ENCODE peak calls at places on chromosome 16, in nine cellular contexts. P is H1; K is CD8-positive, alpha-beta T cell; S is thyroid gland; O is adrenal gland; C is neural progenitor cell; Y is Panc1; I is heart right ventricle; E is CD4-positive, alpha-beta T cell. J is an unnamed sample. For H3K27me3 and H3K9me3, the result is how much of the 10 kb centered on the place peaks cover.

GRCh38 chr16:3220839-3221238 is 14.1 kb downstream of the ZNF200 start:
- DNase-seq in P (no peak), K (no peak), S (no peak), O (no peak), C (no peak), Y (no peak), I (no peak), E (no peak), J (no peak)

GRCh38 chr16:70295634-70296033 is 3.4 kb upstream of the DDX19B start:
- DNase-seq in P (no peak), K (no peak), S (no peak), O (no peak), C (no peak), Y (no peak), I (no peak), E (no peak), J (no peak)

GRCh38 chr16:66409156-66409555 is 17.9 kb upstream of the BEAN1 start:
- DNase-seq in P (no peak), K (no peak), S (no peak), O (no peak), C (no peak), Y (no peak), I (no peak), E (no peak), J (no peak)

GRCh38 chr16:71916397-71916920 is 21.1 kb downstream of the IST1 start:
- DNase-seq in P (no peak), K (no peak), S (no peak), O (peak), C (no peak), Y (no peak), I (no peak), E (no peak), J (no peak)

GRCh38 chr16:60642956-60643355 is 1393.3 kb downstream of the CDH8 start:
- DNase-seq in P (no peak), K (no peak), S (no peak), O (no peak), C (no peak), Y (no peak), I (no peak), E (no peak), J (no peak)

GRCh38 chr16:88634994-88635670 is 3.2 kb upstream of the IL17C start:
- DNase-seq in P (no peak), K (no peak), S (no peak), O (no peak), C (no peak), Y (no peak), I (no peak), E (no peak), J (no peak)

GRCh38 chr16:78987676-78988075 is 612.9 kb downstream of the MAF start:
- DNase-seq in P (no peak), K (no peak), S (no peak), O (no peak), C (no peak), Y (no peak), I (no peak), E (no peak), J (no peak)

GRCh38 chr16:48081656-48082055 is 74.1 kb downstream of the ABCC12 start:
- DNase-seq in P (no peak), K (no peak), S (no peak), O (peak), C (no peak), Y (peak), I (no peak), E (no peak), J (no peak)

GRCh38 chr16:12459401-12459791 is 344.3 kb downstream of the CPPED1 start:
- DNase-seq in P (no peak), K (no peak), S (no peak), O (peak), C (no peak), Y (no peak), I (peak), E (no peak), J (no peak)

GRCh38 chr16:84068041-84068440 is 25.4 kb upstream of the SLC38A8 start:
- DNase-seq in P (no peak), K (no peak), S (no peak), O (no peak), C (no peak), Y (no peak), I (no peak), E (no peak), J (no peak)

GRCh38 chr16:82991435-82991834 is 364.7 kb downstream of the CDH13 start:
- DNase-seq in P (no peak), K (no peak), S (no peak), O (no peak), C (no peak), Y (no peak), I (no peak), E (no peak), J (no peak)

GRCh38 chr16:15502041-15502725 is 67.8 kb downstream of the BMERB1 start:
- DNase-seq in P (no peak), K (no peak), S (no peak), O (no peak), C (no peak), Y (peak), I (no peak), E (no peak), J (peak)

GRCh38 chr16:79954920-79955705 is 354.6 kb upstream of the MAF start:
- DNase-seq in P (no peak), K (no peak), S (no peak), O (no peak), C (no peak), Y (no peak), I (no peak), E (no peak), J (no peak)

GRCh38 chr16:67006930-67007658 is 18.7 kb downstream of the CES4A start:
- DNase-seq in P (no peak), K (no peak), S (peak), O (no peak), C (no peak), Y (no peak), I (no peak), E (no peak), J (no peak)

GRCh38 chr16:69501956-69502457 is 63.8 kb upstream of the NFAT5 start:
- DNase-seq in P (no peak), K (no peak), S (no peak), O (peak), C (no peak), Y (no peak), I (no peak), E (no peak), J (no peak)

GRCh38 chr16:55372792-55373488 is 48.9 kb downstream of the IRX6 start:
- DNase-seq in P (no peak), K (no peak), S (no peak), O (peak), C (no peak), Y (no peak), I (peak), E (no peak), J (no peak)

GRCh38 chr16:70568601-70569217 is 45.1 kb downstream of the SF3B3 start:
- DNase-seq in P (no peak), K (no peak), S (no peak), O (no peak), C (no peak), Y (no peak), I (no peak), E (no peak), J (no peak)

GRCh38 chr16:88366704-88367047 is 16.1 kb upstream of the ZNF469 start:
- DNase-seq in P (no peak), K (no peak), S (no peak), O (no peak), C (no peak), Y (no peak), I (no peak), E (no peak), J (no peak)

GRCh38 chr16:73433493-73434307 is 385.8 kb upstream of the ZFHX3 start:
- DNase-seq in P (no peak), K (no peak), S (no peak), O (no peak), C (peak), Y (no peak), I (no peak), E (no peak), J (no peak)

GRCh38 chr16:69039333-69039941 is 66.0 kb upstream of the HAS3 start:
- DNase-seq in P (no peak), K (no peak), S (no peak), O (peak), C (no peak), Y (no peak), I (no peak), E (no peak), J (no peak)

GRCh38 chr16:68645494-68646388 is 631 bp downstream of the CDH3 start:
- DNase-seq in P (peak), K (no peak), S (peak), O (no peak), C (peak), Y (no peak), I (no peak), E (no peak), J (peak)

GRCh38 chr16:89191033-89191900 is 9.1 kb downstream of the SLC22A31 start:
- DNase-seq in P (peak), K (no peak), S (no peak), O (no peak), C (peak), Y (no peak), I (no peak), E (no peak), J (peak)

GRCh38 chr16:5851583-5851982 is 754.0 kb upstream of the EEF2KMT start:
- DNase-seq in P (no peak), K (no peak), S (no peak), O (no peak), C (no peak), Y (no peak), I (no peak), E (no peak), J (no peak)

GRCh38 chr16:14003119-14003570 is 68.0 kb upstream of the MRTFB start:
- DNase-seq in P (peak), K (no peak), S (peak), O (peak), C (peak), Y (no peak), I (peak), E (no peak), J (peak)

GRCh38 chr16:79651363-79651762 is 50.8 kb upstream of the MAF start:
- DNase-seq in P (no peak), K (no peak), S (peak), O (peak), C (no peak), Y (no peak), I (peak), E (no peak), J (no peak)

GRCh38 chr16:77835111-77835510 is 46.7 kb downstream of the VAT1L start:
- DNase-seq in P (no peak), K (no peak), S (no peak), O (no peak), C (no peak), Y (no peak), I (no peak), E (no peak), J (no peak)

GRCh38 chr16:50269061-50269705 is 2.8 kb downstream of the ADCY7 start:
- DNase-seq in P (no peak), K (no peak), S (no peak), O (no peak), C (no peak), Y (no peak), I (no peak), E (no peak), J (no peak)

GRCh38 chr16:10957771-10958486 is 13.6 kb downstream of the CLEC16A start:
- DNase-seq in P (no peak), K (no peak), S (no peak), O (no peak), C (no peak), Y (no peak), I (no peak), E (no peak), J (no peak)

GRCh38 chr16:70694088-70694487 is 8.2 kb upstream of the MTSS2 start:
- DNase-seq in P (no peak), K (no peak), S (no peak), O (peak), C (peak), Y (peak), I (no peak), E (no peak), J (peak)

GRCh38 chr16:8590161-8590688 is at the start of gene TMEM114:
- DNase-seq in P (peak), K (no peak), S (no peak), O (no peak), C (peak), Y (no peak), I (no peak), E (no peak), J (peak)

GRCh38 chr16:82741073-82741615 is 114.4 kb downstream of the CDH13 start:
- DNase-seq in P (no peak), K (no peak), S (no peak), O (no peak), C (no peak), Y (no peak), I (no peak), E (no peak), J (no peak)

GRCh38 chr16:29676989-29677388 is 2.0 kb upstream of the QPRT start:
- DNase-seq in P (no peak), K (no peak), S (no peak), O (no peak), C (no peak), Y (no peak), I (no peak), E (no peak), J (no peak)

DNA sequence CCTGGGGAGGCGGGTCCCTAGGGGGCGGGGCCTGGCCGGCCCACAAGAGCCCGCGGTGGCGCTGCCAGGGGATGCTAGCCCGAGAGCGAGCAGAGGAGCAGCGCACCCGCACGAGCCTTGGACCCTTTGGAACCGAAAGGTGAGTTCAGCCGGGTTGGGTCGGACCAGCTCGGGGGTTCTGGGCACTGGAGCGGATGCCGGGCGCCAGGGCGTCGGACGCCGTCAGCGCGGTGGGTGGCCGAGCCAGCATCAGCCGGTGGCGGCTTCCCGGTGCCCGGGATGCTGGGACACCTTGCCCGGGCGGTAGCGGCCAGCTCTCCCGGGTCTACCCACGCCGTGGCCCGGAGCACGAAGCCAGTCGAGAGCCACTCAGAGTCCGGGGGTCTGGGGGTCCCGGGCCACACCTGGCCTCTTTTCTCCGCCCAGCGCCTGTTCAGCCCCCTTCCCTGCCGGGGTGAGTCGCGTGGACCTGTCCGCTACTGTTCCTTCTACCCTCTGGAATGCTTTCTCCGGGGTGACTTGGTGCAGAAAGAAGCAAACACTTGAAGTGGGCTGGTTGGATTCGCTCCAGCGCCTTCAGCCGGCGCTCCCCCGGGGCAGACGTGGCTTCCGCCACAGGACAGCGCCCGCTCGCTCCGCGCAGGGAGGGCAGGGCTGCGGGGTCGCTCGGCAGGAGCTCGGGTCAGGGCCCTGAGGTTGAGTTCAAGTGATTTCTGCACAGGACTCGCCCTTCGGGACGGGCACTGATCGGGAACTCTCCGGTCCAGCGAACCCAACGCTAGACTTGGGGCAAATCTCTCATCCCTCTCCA is at the start of gene SCNN1G:
- DNase-seq in P (no peak), K (no peak), S (peak), O (no peak), C (peak), Y (no peak), I (no peak), E (no peak), J (peak)
- H3K27me3 ChIP-seq in P (under half), K (under half), S (under half), O (under half), C (half or more), Y (under half), I (half or more), E (half or more), J (half or more)

GRCh38 chr16:57723170-57723569 is 12.4 kb upstream of the KATNB1 start:
- DNase-seq in P (peak), K (no peak), S (no peak), O (peak), C (peak), Y (no peak), I (no peak), E (no peak), J (peak)
- TF ChIP-seq CTCF in P (peak), K (no peak), S (no peak), O (no peak), C (peak), Y (peak), I (no peak), E (no peak), J (peak)

GRCh38 chr16:35725949-35726348 is 2266.5 kb downstream of the TP53TG3F start:
- DNase-seq in P (no peak), K (no peak), S (no peak), O (no peak), C (no peak), Y (no peak), I (peak), E (no peak), J (no peak)
- H3K9me3 ChIP-seq in P (half or more), K (under half), S (under half), O (under half), C (under half), Y (under half), I (under half), E (under half), J (half or more)

DNA sequence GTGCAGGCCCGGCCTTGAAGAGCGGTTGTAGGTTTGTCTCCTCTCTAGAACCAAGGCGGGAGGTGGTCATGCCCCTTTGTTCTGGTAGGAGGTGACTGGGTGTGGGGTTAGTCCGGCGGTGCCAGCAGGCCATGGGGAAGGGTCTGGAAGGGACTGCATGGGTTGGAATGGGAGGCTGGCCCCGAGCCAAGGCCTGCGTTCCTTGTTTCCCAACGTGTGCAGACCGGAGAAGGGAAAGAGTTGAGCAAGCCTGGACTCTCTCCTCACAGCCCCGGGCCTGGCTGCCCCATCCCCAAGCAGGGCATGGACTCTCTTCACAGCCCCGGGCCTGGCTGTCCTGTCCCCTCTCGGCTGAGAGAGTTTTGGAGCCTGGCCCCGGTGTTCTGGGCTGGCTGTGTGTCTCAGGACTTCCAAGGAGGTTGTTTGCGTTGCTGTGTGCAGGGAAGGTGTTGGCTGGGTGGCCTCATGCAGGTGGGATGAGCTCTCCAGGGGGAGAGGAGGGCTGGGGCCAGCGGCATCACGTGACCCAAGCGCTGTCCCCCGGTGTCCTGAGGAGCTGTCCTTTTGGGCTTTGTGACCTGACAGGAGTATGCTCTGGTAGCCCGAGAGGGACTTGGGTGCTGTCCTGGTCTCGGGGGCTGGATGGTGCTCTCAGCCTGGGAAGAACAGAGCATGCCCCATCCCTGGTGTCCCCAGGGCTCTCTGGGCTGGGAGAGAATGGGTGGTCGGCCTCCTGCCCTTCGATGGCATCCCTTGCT is 2.6 kb downstream of the CACNA1H start:
- DNase-seq in P (no peak), K (no peak), S (no peak), O (peak), C (no peak), Y (no peak), I (no peak), E (no peak), J (no peak)
- H3K27me3 ChIP-seq in P (under half), K (under half), S (under half), O (under half), C (under half), Y (under half), I (half or more), E (under half), J (under half)

GRCh38 chr16:53768593-53768992 is 64.6 kb downstream of the FTO start:
- DNase-seq in P (no peak), K (no peak), S (peak), O (no peak), C (no peak), Y (no peak), I (no peak), E (no peak), J (no peak)
- TF ChIP-seq CTCF in P (no peak), K (no peak), S (no peak), O (no peak), C (no peak), Y (no peak), I (no peak), E (no peak), J (no peak)

GRCh38 chr16:17743158-17743557 is 272.4 kb upstream of the XYLT1 start:
- DNase-seq in P (no peak), K (no peak), S (no peak), O (no peak), C (no peak), Y (no peak), I (no peak), E (no peak), J (no peak)
- H3K9me3 ChIP-seq in P (under half), K (under half), S (under half), O (under half), C (under half), Y (under half), I (under half), E (under half), J (under half)

GRCh38 chr16:86590501-86591144 is 12.3 kb downstream of the FOXL1 start:
- DNase-seq in P (no peak), K (no peak), S (no peak), O (no peak), C (no peak), Y (no peak), I (no peak), E (no peak), J (no peak)
- H3K27me3 ChIP-seq in P (under half), K (under half), S (under half), O (under half), C (under half), Y (under half), I (under half), E (under half), J (half or more)